ENCODE peak calls at places on chromosomes 11 and 22, in nine cellular contexts. H is adrenal gland, X is GM10248, A is tibial artery, C is heart right ventricle, K is fibroblast of mammary gland, Z is A549, T is IMR-90, L is HCT116. P is an unnamed sample.

GRCh38 chr11:96267490-96268010 is 75.4 kb downstream of the MAML2 start:
- DNase-seq in H (no peak), X (peak), A (no peak), C (no peak), K (no peak), Z (no peak), T (peak), L (no peak), P (no peak)

GRCh38 chr11:2376751-2377451 is at the start of gene CD81:
- DNase-seq in H (no peak), X (peak), A (no peak), C (no peak), K (peak), Z (peak), T (peak), L (no peak), P (no peak)

GRCh38 chr11:132062541-132062940 is 692.1 kb downstream of the NTM start:
- DNase-seq in H (no peak), X (no peak), A (no peak), C (no peak), K (no peak), Z (no peak), T (peak), L (no peak), P (peak)

GRCh38 chr11:96842731-96843130 is 452.9 kb downstream of the JRKL start:
- DNase-seq in H (no peak), X (no peak), A (no peak), C (no peak), K (no peak), Z (no peak), T (no peak), L (no peak), P (no peak)

GRCh38 chr11:120199613-120200012 is 11.2 kb upstream of the OAF start:
- DNase-seq in H (no peak), X (no peak), A (no peak), C (no peak), K (no peak), Z (no peak), T (no peak), L (no peak), P (no peak)

GRCh38 chr22:27331526-27332281 is 469.9 kb downstream of the MN1 start:
- DNase-seq in H (peak), X (no peak), A (peak), C (peak), K (peak), Z (peak), T (peak), L (no peak), P (peak)

GRCh38 chr11:3627291-3627690 is 14.5 kb downstream of the ART5 start:
- DNase-seq in H (no peak), X (no peak), A (peak), C (no peak), K (peak), Z (peak), T (peak), L (no peak), P (peak)

GRCh38 chr11:721913-722811 is 16.1 kb downstream of the EPS8L2 start:
- DNase-seq in H (no peak), X (peak), A (peak), C (no peak), K (no peak), Z (no peak), T (no peak), L (no peak), P (no peak)

GRCh38 chr11:69316941-69317340 is 23.0 kb downstream of the MYEOV start:
- DNase-seq in H (no peak), X (no peak), A (peak), C (no peak), K (no peak), Z (no peak), T (no peak), L (no peak), P (no peak)

GRCh38 chr11:96267001-96267489 is 76.0 kb downstream of the MAML2 start:
- DNase-seq in H (no peak), X (no peak), A (no peak), C (no peak), K (peak), Z (no peak), T (no peak), L (no peak), P (peak)

GRCh38 chr11:64007629-64008282 is 21.5 kb downstream of the OTUB1 start:
- DNase-seq in H (peak), X (no peak), A (peak), C (peak), K (peak), Z (peak), T (no peak), L (peak), P (peak)

GRCh38 chr22:36386351-36386899 is 1.3 kb downstream of the MYH9 start:
- DNase-seq in H (peak), X (peak), A (peak), C (no peak), K (no peak), Z (peak), T (no peak), L (no peak), P (peak)

GRCh38 chr11:115222218-115222862 is 281.9 kb downstream of the CADM1 start:
- DNase-seq in H (peak), X (peak), A (no peak), C (no peak), K (peak), Z (peak), T (peak), L (no peak), P (no peak)

GRCh38 chr11:2512431-2513407 is 67.9 kb downstream of the KCNQ1 start:
- DNase-seq in H (peak), X (no peak), A (peak), C (no peak), K (no peak), Z (no peak), T (no peak), L (no peak), P (no peak)

GRCh38 chr11:2585566-2586090 is 114.2 kb downstream of the KCNQ1OT1 start:
- DNase-seq in H (peak), X (peak), A (peak), C (no peak), K (no peak), Z (no peak), T (no peak), L (no peak), P (no peak)

GRCh38 chr11:45988922-45989321 is 66.5 kb downstream of the LARGE2 start:
- DNase-seq in H (no peak), X (no peak), A (no peak), C (no peak), K (no peak), Z (no peak), T (no peak), L (no peak), P (no peak)

GRCh38 chr22:22018825-22019658 is 36.5 kb upstream of the TOP3B start:
- DNase-seq in H (no peak), X (no peak), A (no peak), C (no peak), K (no peak), Z (no peak), T (no peak), L (no peak), P (no peak)

GRCh38 chr11:13316528-13316961 is 39.0 kb downstream of the BMAL1 start:
- DNase-seq in H (peak), X (no peak), A (peak), C (no peak), K (peak), Z (no peak), T (peak), L (no peak), P (peak)

GRCh38 chr11:10155793-10156490 is 138.1 kb downstream of the SBF2 start:
- DNase-seq in H (no peak), X (no peak), A (no peak), C (no peak), K (no peak), Z (no peak), T (no peak), L (peak), P (no peak)

GRCh38 chr11:96081561-96081960 is 157.7 kb upstream of the MTMR2 start:
- DNase-seq in H (no peak), X (no peak), A (no peak), C (no peak), K (no peak), Z (no peak), T (no peak), L (no peak), P (no peak)

GRCh38 chr11:57798905-57799559 is 37.4 kb downstream of the CTNND1 start:
- DNase-seq in H (peak), X (no peak), A (no peak), C (peak), K (peak), Z (peak), T (peak), L (peak), P (peak)

GRCh38 chr22:38840129-38840528 is 3.7 kb downstream of the NPTXR start:
- DNase-seq in H (no peak), X (no peak), A (no peak), C (no peak), K (no peak), Z (no peak), T (no peak), L (no peak), P (no peak)
- TF ChIP-seq CTCF in H (no peak), X (no peak), A (no peak), C (no peak), K (no peak), Z (no peak), T (no peak), L (no peak), P (no peak)

GRCh38 chr11:11786771-11787170 is 55.0 kb upstream of the USP47 start:
- DNase-seq in H (no peak), X (no peak), A (no peak), C (no peak), K (peak), Z (peak), T (peak), L (no peak), P (peak)

GRCh38 chr11:11793073-11793472 is 48.7 kb upstream of the USP47 start:
- DNase-seq in H (no peak), X (no peak), A (no peak), C (no peak), K (no peak), Z (no peak), T (no peak), L (no peak), P (no peak)

GRCh38 chr11:11787305-11788066 is 54.3 kb upstream of the USP47 start:
- DNase-seq in H (peak), X (peak), A (peak), C (peak), K (peak), Z (peak), T (peak), L (peak), P (peak)

GRCh38 chr11:11788067-11788710 is 53.6 kb upstream of the USP47 start:
- DNase-seq in H (no peak), X (no peak), A (no peak), C (no peak), K (no peak), Z (no peak), T (no peak), L (no peak), P (no peak)

GRCh38 chr11:11789735-11790369 is 51.9 kb upstream of the USP47 start:
- DNase-seq in H (no peak), X (no peak), A (no peak), C (no peak), K (peak), Z (peak), T (peak), L (no peak), P (peak)
- TF ChIP-seq CTCF in H (peak), X (peak), A (peak), C (peak), K (peak), Z (peak), T (peak), L (peak), P (peak)

GRCh38 chr11:32884770-32885384 is 7.7 kb upstream of the QSER1 start:
- DNase-seq in H (no peak), X (no peak), A (no peak), C (no peak), K (peak), Z (peak), T (no peak), L (no peak), P (peak)
- TF ChIP-seq CTCF in H (no peak), X (peak), A (no peak), C (peak), K (peak), Z (peak), T (peak), L (peak), P (peak)

DNA sequence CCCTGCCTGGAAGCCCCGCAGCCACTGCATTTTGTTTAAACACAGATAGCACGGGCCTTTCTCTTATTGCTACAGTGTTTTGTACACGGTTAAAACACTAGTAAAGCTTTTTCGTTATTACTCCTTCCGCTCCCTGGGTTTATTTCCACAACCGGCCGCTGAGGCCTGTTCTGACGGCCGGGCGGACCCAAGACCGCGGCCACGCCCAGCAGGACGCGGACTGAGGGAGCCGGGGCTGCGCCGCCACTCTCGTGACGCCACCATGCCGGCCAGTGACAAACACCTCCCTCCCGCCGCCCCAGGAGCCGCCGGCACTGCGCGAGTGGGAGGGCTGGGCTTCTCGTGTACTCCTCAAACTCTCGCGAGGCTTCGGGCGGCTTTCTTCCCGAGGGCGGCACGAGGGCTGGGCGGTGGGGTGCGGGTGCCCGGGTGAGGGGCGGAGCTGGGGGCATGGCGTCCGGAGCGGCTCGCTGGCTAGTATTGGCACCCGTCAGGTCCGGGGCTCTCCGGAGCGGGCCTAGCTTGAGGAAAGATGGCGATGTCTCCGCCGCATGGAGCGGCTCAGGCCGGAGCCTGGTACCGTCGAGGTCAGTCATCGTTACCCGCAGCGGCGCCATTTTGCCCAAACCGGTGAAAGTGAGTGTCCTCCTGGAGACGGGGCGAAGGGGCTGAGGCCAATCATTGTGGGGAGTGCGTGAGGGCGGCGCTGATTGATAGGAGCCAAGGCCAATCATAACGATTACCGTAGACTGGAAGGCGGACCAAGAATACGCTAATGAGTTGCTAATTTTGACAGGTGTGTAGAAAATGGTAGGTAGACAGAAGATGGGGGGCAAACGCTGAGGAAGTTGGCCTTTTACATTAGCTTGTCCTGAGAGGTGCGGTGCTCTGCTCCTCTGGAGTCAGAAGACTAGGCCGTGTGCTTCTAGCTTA is at the start of gene SMDT1:
- DNase-seq in H (peak), X (peak), A (peak), C (peak), K (peak), Z (peak), T (peak), L (peak), P (peak)
- TF ChIP-seq CTCF in H (no peak), X (no peak), A (no peak), C (no peak), K (no peak), Z (no peak), T (no peak), L (no peak), P (no peak)

GRCh38 chr22:48976556-48977535 is 850.8 kb downstream of the BRD1 start:
- DNase-seq in H (no peak), X (no peak), A (peak), C (no peak), K (no peak), Z (no peak), T (no peak), L (no peak), P (no peak)

GRCh38 chr22:48980918-48981317 is 846.8 kb downstream of the BRD1 start:
- DNase-seq in H (no peak), X (no peak), A (peak), C (no peak), K (no peak), Z (no peak), T (no peak), L (no peak), P (no peak)

GRCh38 chr22:48980409-48980808 is 847.3 kb downstream of the BRD1 start:
- DNase-seq in H (no peak), X (no peak), A (no peak), C (no peak), K (no peak), Z (no peak), T (no peak), L (no peak), P (no peak)

GRCh38 chr22:48981671-48982070 is 846.0 kb downstream of the BRD1 start:
- DNase-seq in H (no peak), X (no peak), A (peak), C (no peak), K (no peak), Z (no peak), T (no peak), L (no peak), P (no peak)

GRCh38 chr22:48979482-48979881 is 848.2 kb downstream of the BRD1 start:
- DNase-seq in H (no peak), X (no peak), A (peak), C (no peak), K (peak), Z (peak), T (no peak), L (peak), P (no peak)
- TF ChIP-seq CTCF in H (no peak), X (no peak), A (peak), C (no peak), K (no peak), Z (no peak), T (no peak), L (peak), P (no peak)

GRCh38 chr11:105458071-105458470 is 151.8 kb upstream of the GRIA4 start:
- DNase-seq in H (no peak), X (no peak), A (no peak), C (no peak), K (no peak), Z (no peak), T (no peak), L (no peak), P (no peak)

DNA sequence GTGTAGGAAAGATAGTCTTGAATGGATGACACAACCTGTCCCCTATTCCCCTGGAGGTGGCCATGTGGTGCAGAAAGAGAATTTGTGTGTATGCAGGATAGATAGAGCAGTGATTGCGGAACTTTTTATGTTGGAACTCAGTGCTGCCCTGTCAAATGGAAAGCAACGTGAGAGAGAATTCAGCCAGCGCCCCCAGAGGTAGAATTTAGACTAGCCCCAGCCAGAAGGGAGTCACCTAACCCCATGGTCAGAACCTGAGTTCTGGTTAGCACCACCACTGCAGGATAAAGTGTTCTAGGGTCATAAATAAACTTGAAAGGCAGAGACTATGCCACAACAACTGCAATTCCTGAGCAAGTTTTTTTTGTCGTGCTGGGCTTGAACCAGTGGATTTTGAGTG is 152.9 kb upstream of the GRIA4 start:
- DNase-seq in H (no peak), X (no peak), A (no peak), C (no peak), K (no peak), Z (no peak), T (no peak), L (no peak), P (no peak)
- TF ChIP-seq CTCF in H (no peak), X (no peak), A (no peak), C (no peak), K (no peak), Z (no peak), T (no peak), L (peak), P (no peak)

GRCh38 chr11:71343828-71344400 is 91.5 kb upstream of the SHANK2 start:
- DNase-seq in H (no peak), X (no peak), A (no peak), C (no peak), K (no peak), Z (no peak), T (no peak), L (no peak), P (no peak)
- TF ChIP-seq CTCF in H (no peak), X (no peak), A (no peak), C (no peak), K (no peak), Z (peak), T (no peak), L (no peak), P (no peak)